ENCODE peak calls at places on chromosomes 7 and 10, in five cellular contexts. V is pancreas, R is heart right ventricle, K is Panc1, Y is prostate gland. H is an unnamed sample.
A peak's percentile ranks its signal among the peaks of the same experiment; 100 is the strongest.

GRCh38 chr10:132539894-132540293 is 2.3 kb downstream of the INPP5A start:
- DNase-seq in V (no peak), R (no peak), K (no peak), Y (no peak), H (no peak)

GRCh38 chr7:114364151-114364550 is 50.5 kb upstream of the FOXP2 start:
- DNase-seq in V (peak; percentile 38), R (no peak), K (no peak), Y (no peak), H (no peak)

GRCh38 chr10:31304261-31304970 is 14.6 kb upstream of the ZEB1 start:
- DNase-seq in V (no peak), R (no peak), K (no peak), Y (no peak), H (no peak)

GRCh38 chr10:5538446-5538845 is 13.7 kb downstream of the CALML3 start:
- DNase-seq in V (no peak), R (no peak), K (no peak), Y (no peak), H (no peak)

GRCh38 chr7:157005456-157006204 is 4.8 kb downstream of the MNX1 start:
- DNase-seq in V (peak; percentile 66), R (no peak), K (no peak), Y (no peak), H (no peak)

GRCh38 chr10:3866347-3866746 is 81.3 kb upstream of the KLF6 start:
- DNase-seq in V (no peak), R (no peak), K (no peak), Y (no peak), H (no peak)

GRCh38 chr10:48606530-48607355 is 1.9 kb upstream of the ARHGAP22 start:
- DNase-seq in V (no peak), R (no peak), K (peak; percentile 64), Y (no peak), H (no peak)

GRCh38 chr10:49667991-49668390 is 11.5 kb upstream of the C10orf53 start:
- DNase-seq in V (no peak), R (no peak), K (no peak), Y (no peak), H (no peak)

GRCh38 chr10:90138844-90139243 is 437.5 kb downstream of the KIF20B start:
- DNase-seq in V (no peak), R (no peak), K (no peak), Y (no peak), H (no peak)

GRCh38 chr7:144133307-144133706 is 10.3 kb downstream of the OR2A14 start:
- DNase-seq in V (no peak), R (no peak), K (no peak), Y (no peak), H (no peak)

GRCh38 chr10:101545898-101546297 is 42.2 kb downstream of the POLL start:
- DNase-seq in V (no peak), R (no peak), K (no peak), Y (no peak), H (peak; percentile 72)

GRCh38 chr7:148156248-148156647 is 434.3 kb upstream of the C7orf33 start:
- DNase-seq in V (no peak), R (no peak), K (no peak), Y (no peak), H (no peak)

GRCh38 chr10:125795111-125795510 is 19.5 kb upstream of the MMP21 start:
- DNase-seq in V (no peak), R (no peak), K (no peak), Y (no peak), H (no peak)

GRCh38 chr7:155230169-155230593 is 67.5 kb upstream of the INSIG1 start:
- DNase-seq in V (no peak), R (no peak), K (peak; percentile 89), Y (peak; percentile 48), H (no peak)

GRCh38 chr10:36779238-36779846 is 346.1 kb upstream of the ANKRD30A start:
- DNase-seq in V (no peak), R (no peak), K (peak; percentile 25), Y (no peak), H (peak; percentile 19)

GRCh38 chr7:44981035-44981706 is 2.4 kb upstream of the MYO1G start:
- DNase-seq in V (no peak), R (no peak), K (no peak), Y (no peak), H (no peak)
- H3K4me1 ChIP-seq in V (no peaks in the 10 kb centered on the region), R (peaks cover 11% of the 10 kb centered on the region), K (peaks cover 29% of the 10 kb centered on the region), Y (peaks cover 4% of the 10 kb centered on the region), H (peaks cover 8% of the 10 kb centered on the region)

GRCh38 chr10:86400705-86401587 is 34.4 kb upstream of the GRID1 start:
- DNase-seq in V (peak; percentile 91), R (peak; percentile 54), K (no peak), Y (peak; percentile 31), H (no peak)
- TF ChIP-seq CTCF in V (no peak), R (no peak), K (peak; percentile 55), Y (no peak), H (no peak)

GRCh38 chr7:50266893-50267386 is 37.6 kb upstream of the IKZF1 start:
- DNase-seq in V (no peak), R (peak; percentile 29), K (no peak), Y (no peak), H (no peak)
- H3K4me1 ChIP-seq in V (no peaks in the 10 kb centered on the region), R (no peaks in the 10 kb centered on the region), K (no peaks in the 10 kb centered on the region), Y (no peaks in the 10 kb centered on the region), H (no peaks in the 10 kb centered on the region)

GRCh38 chr10:84117683-84118394 is 21.5 kb upstream of the GHITM start:
- DNase-seq in V (no peak), R (no peak), K (no peak), Y (no peak), H (no peak)

GRCh38 chr10:84118395-84119006 is 20.8 kb upstream of the GHITM start:
- DNase-seq in V (no peak), R (no peak), K (no peak), Y (no peak), H (no peak)

GRCh38 chr10:84108797-84109196 is 30.5 kb upstream of the GHITM start:
- DNase-seq in V (peak; percentile 31), R (no peak), K (no peak), Y (no peak), H (no peak)

DNA sequence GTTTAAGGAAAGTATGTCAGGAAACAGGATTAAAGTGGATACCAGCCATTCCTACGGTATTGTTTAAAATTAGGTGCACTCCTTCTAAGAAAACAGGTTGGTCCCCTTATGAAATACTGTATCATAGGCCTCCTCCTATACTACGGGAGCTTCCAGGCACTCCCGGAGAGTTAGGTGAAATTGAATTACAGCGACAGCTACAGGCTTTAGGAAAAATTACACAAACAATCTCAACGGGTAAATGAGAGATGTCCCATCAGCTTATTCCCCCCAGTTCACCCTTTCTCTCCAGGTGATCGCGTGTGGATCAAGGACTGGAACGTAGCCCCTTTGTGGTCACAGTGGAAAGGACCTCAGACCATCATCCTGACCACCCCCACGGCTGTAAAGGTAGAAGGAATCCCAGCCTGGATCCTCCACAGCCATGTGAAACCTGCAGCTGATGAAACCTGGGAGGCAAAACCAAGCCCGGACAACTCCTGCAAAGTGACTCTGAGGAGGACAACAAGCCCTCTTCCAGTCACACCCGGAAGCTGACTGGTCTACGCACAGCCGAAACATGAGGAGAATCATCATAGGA is 25.1 kb upstream of the GHITM start:
- DNase-seq in V (no peak), R (no peak), K (no peak), Y (no peak), H (no peak)
- TF ChIP-seq CTCF in V (no peak), R (peak; percentile 26), K (peak; percentile 73), Y (no peak), H (peak; percentile 60)

GRCh38 chr7:35728412-35729060 is 33.6 kb upstream of the HERPUD2 start:
- DNase-seq in V (no peak), R (no peak), K (no peak), Y (no peak), H (no peak)
- H3K4me1 ChIP-seq in V (no peaks in the 10 kb centered on the region), R (peaks cover 22% of the 10 kb centered on the region), K (no peaks in the 10 kb centered on the region), Y (no peaks in the 10 kb centered on the region), H (peaks cover 27% of the 10 kb centered on the region)

DNA sequence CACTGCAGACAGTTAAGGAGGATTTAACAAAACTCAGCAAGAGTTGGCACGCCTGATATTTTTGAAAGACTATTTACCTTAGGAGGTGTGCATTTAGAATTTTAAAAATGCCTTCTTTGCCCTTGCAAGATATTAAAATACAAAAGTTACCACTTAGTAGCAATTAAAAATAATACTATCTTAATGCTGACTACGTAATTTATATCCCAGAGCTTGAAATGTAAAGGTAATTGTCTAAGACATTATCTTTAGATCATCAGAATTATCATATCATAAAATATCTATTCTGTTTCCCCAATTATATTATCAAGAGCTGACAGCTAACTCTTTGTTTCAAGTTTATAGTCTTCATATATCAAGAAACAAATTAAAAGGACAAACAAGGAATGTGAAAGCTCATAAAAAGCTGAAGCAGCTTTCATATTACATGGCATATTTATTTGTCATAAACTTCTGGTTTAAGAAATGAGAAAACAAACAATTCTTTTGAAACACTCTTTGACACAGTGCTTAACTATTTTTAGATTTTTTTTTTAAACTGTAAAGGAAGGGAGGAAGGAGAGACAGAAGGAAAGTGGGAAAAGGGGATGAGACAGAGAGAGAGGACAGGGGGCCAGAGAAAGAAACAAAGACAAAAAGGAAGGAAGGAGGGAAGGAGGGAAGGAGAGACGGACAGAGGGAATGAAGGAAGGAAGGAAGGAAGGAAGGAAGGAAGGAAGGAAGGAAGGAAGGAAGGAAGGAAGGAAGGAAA is 73.5 kb downstream of the RTKN2 start:
- DNase-seq in V (no peak), R (no peak), K (no peak), Y (no peak), H (no peak)
- TF ChIP-seq CTCF in V (no peak), R (no peak), K (no peak), Y (no peak), H (no peak)

H was measured in BE2C.